ENCODE peak calls at places on chromosomes 4 and X, in ten cellular contexts. Y is stimulated activated CD4-positive, alpha-beta T cell treated with anti-CD3 and anti-CD28 coated beads, TNF-alpha, amount 100 ng/mL, for 4 hours; U is activated CD4-positive, CD25-positive, alpha-beta regulatory T cell; A is HFFc6; O is G401; G is suprapubic skin; R is activated naive CD4-positive, alpha-beta T cell treated with anti-CD3 and anti-CD28 coated beads for 36 hours; C is mammary epithelial cell; B is astrocyte of the hippocampus; D is astrocyte of the spinal cord. W is an unnamed sample.

GRCh38 chr4:142091085-142091513 is 454.7 kb downstream of the IL15 start:
- DNase-seq in Y (no peak), U (no peak), A (peak; percentile 95), O (no peak), G (no peak), R (no peak), C (peak; percentile 89), B (peak; percentile 90), D (peak; percentile 96), W (no peak)

GRCh38 chrX:17542123-17542522 is 167.1 kb downstream of the NHS start:
- DNase-seq in Y (no peak), U (no peak), A (no peak), O (peak; percentile 83), G (no peak), R (no peak), C (no peak), B (no peak), D (no peak), W (no peak)

GRCh38 chr4:111802191-111802590 is 343.1 kb upstream of the FAM241A start:
- DNase-seq in Y (no peak), U (no peak), A (peak; percentile 3), O (no peak), G (no peak), R (no peak), C (peak; percentile 2), B (no peak), D (no peak), W (no peak)

GRCh38 chr4:8376361-8377102 is 64.0 kb downstream of the ACOX3 start:
- DNase-seq in Y (no peak), U (no peak), A (no peak), O (no peak), G (no peak), R (no peak), C (no peak), B (no peak), D (peak; percentile 54), W (no peak)

GRCh38 chrX:71581210-71581609 is 3.0 kb downstream of the GCNA start:
- DNase-seq in Y (no peak), U (no peak), A (no peak), O (no peak), G (no peak), R (no peak), C (no peak), B (no peak), D (no peak), W (no peak)

GRCh38 chr4:37667197-37668100 is 18.7 kb downstream of the RELL1 start:
- DNase-seq in Y (no peak), U (no peak), A (no peak), O (no peak), G (no peak), R (no peak), C (no peak), B (no peak), D (no peak), W (no peak)

GRCh38 chr4:12409507-12410190 is 981.0 kb upstream of the HS3ST1 start:
- DNase-seq in Y (no peak), U (no peak), A (no peak), O (no peak), G (no peak), R (no peak), C (peak; percentile 46), B (peak; percentile 10), D (peak; percentile 5), W (no peak)

GRCh38 chr4:148730766-148731165 is 288.6 kb upstream of the NR3C2 start:
- DNase-seq in Y (no peak), U (no peak), A (no peak), O (no peak), G (no peak), R (no peak), C (no peak), B (peak; percentile 27), D (no peak), W (no peak)

GRCh38 chrX:43940811-43941210 is 32.4 kb downstream of the NDP start:
- DNase-seq in Y (no peak), U (no peak), A (peak; percentile 18), O (no peak), G (no peak), R (peak; percentile 4), C (peak; percentile 51), B (peak; percentile 67), D (peak; percentile 54), W (no peak)

GRCh38 chr4:27115221-27115620 is 254.6 kb downstream of the STIM2 start:
- DNase-seq in Y (no peak), U (no peak), A (no peak), O (no peak), G (no peak), R (no peak), C (no peak), B (no peak), D (no peak), W (no peak)

GRCh38 chr4:5378002-5378401 is 326.7 kb downstream of the STK32B start:
- DNase-seq in Y (no peak), U (no peak), A (no peak), O (no peak), G (peak; percentile 69), R (peak; percentile 6), C (no peak), B (peak; percentile 13), D (no peak), W (no peak)

GRCh38 chrX:124346064-124346876 is at the start of gene SH2D1A:
- DNase-seq in Y (no peak), U (peak; percentile 1), A (no peak), O (no peak), G (no peak), R (peak; percentile 29), C (no peak), B (no peak), D (no peak), W (peak; percentile 7)

GRCh38 chr4:121016630-121017029 is 55.7 kb downstream of the NDNF start:
- DNase-seq in Y (no peak), U (no peak), A (no peak), O (no peak), G (no peak), R (no peak), C (no peak), B (no peak), D (no peak), W (no peak)

GRCh38 chr4:149176019-149176418 is 639.6 kb downstream of the IQCM start:
- DNase-seq in Y (no peak), U (no peak), A (no peak), O (no peak), G (no peak), R (no peak), C (no peak), B (no peak), D (no peak), W (no peak)

GRCh38 chr4:80210549-80210948 is 13.2 kb downstream of the PRDM8 start:
- DNase-seq in Y (no peak), U (no peak), A (no peak), O (no peak), G (no peak), R (no peak), C (no peak), B (no peak), D (no peak), W (no peak)

GRCh38 chr4:84631573-84631972 is 48.6 kb downstream of the CDS1 start:
- DNase-seq in Y (no peak), U (no peak), A (no peak), O (no peak), G (no peak), R (no peak), C (peak; percentile 73), B (peak; percentile 2), D (peak; percentile 8), W (no peak)

GRCh38 chr4:112885897-112886296 is 163.6 kb upstream of the ANK2 start:
- DNase-seq in Y (no peak), U (no peak), A (no peak), O (no peak), G (no peak), R (no peak), C (no peak), B (no peak), D (no peak), W (no peak)

GRCh38 chr4:128775477-128775876 is 34.0 kb upstream of the JADE1 start:
- DNase-seq in Y (no peak), U (no peak), A (no peak), O (no peak), G (no peak), R (no peak), C (no peak), B (no peak), D (no peak), W (no peak)

GRCh38 chrX:20973038-20973437 is 401.2 kb upstream of the CNKSR2 start:
- DNase-seq in Y (no peak), U (no peak), A (no peak), O (no peak), G (no peak), R (no peak), C (no peak), B (no peak), D (no peak), W (no peak)

W was measured in activated CD4-positive, alpha-beta T cell treated with anti-CD3 and anti-CD28 coated beads for 1 hour.